ENCODE peak calls at places on chromosomes 11 and 22, in four cellular contexts. H is choroid plexus epithelial cell, S is endodermal cell, R is GM12878. B is an unnamed sample.

GRCh38 chr11:82631722-82632630 is 101.7 kb downstream of the FAM181B start:
- DNase-seq in H (no peak), S (no peak), R (peak), B (no peak)

GRCh38 chr11:57359396-57359795 is 21.2 kb downstream of the P2RX3 start:
- DNase-seq in H (no peak), S (no peak), R (no peak), B (no peak)

GRCh38 chr11:34358666-34359547 is 1.1 kb upstream of the ABTB2 start:
- DNase-seq in H (peak), S (peak), R (peak), B (peak)

GRCh38 chr11:114027396-114027795 is 32.1 kb upstream of the ZBTB16 start:
- DNase-seq in H (no peak), S (no peak), R (no peak), B (peak)

GRCh38 chr11:102135256-102135655 is 25.0 kb downstream of the YAP1 start:
- DNase-seq in H (no peak), S (no peak), R (no peak), B (no peak)

GRCh38 chr22:35552186-35552842 is 11.7 kb downstream of the RASD2 start:
- DNase-seq in H (peak), S (peak), R (no peak), B (no peak)

GRCh38 chr11:128757886-128758612 is 64.2 kb downstream of the FLI1 start:
- DNase-seq in H (no peak), S (no peak), R (peak), B (no peak)

GRCh38 chr11:43467958-43468357 is 109.2 kb downstream of the TTC17 start:
- DNase-seq in H (peak), S (no peak), R (no peak), B (no peak)

GRCh38 chr22:19723165-19723989 is at the start of gene GP1BB:
- DNase-seq in H (peak), S (peak), R (no peak), B (no peak)

GRCh38 chr22:20238567-20239062 is 29.5 kb downstream of the RTN4R start:
- DNase-seq in H (peak), S (peak), R (no peak), B (peak)

GRCh38 chr22:19118601-19118880 is 3.7 kb downstream of the DGCR2 start:
- DNase-seq in H (no peak), S (no peak), R (no peak), B (no peak)

GRCh38 chr11:126212089-126212660 is 593 bp downstream of the FAM118B start:
- DNase-seq in H (peak), S (no peak), R (no peak), B (peak)

GRCh38 chr11:88284306-88285057 is 53.1 kb downstream of the CTSC start:
- DNase-seq in H (peak), S (no peak), R (no peak), B (no peak)

GRCh38 chr11:95915051-95915450 is 8.9 kb downstream of the MTMR2 start:
- DNase-seq in H (peak), S (no peak), R (no peak), B (no peak)

GRCh38 chr11:75525433-75526191 is at the start of gene GDPD5:
- DNase-seq in H (peak), S (peak), R (no peak), B (peak)

GRCh38 chr11:45857834-45858492 is 10.7 kb downstream of the CRY2 start:
- DNase-seq in H (peak), S (no peak), R (no peak), B (peak)

GRCh38 chr11:84249344-84250135 is 963.4 kb upstream of the CCDC90B start:
- DNase-seq in H (peak), S (no peak), R (peak), B (no peak)

GRCh38 chr11:117796456-117797428 is at the start of gene DSCAML1:
- DNase-seq in H (no peak), S (peak), R (no peak), B (no peak)

GRCh38 chr11:75969626-75970308 is 154.8 kb downstream of the UVRAG start:
- DNase-seq in H (peak), S (no peak), R (no peak), B (peak)

GRCh38 chr22:42717197-42717967 is 3.3 kb downstream of the A4GALT start:
- DNase-seq in H (no peak), S (peak), R (no peak), B (peak)

GRCh38 chr11:116207349-116207748 is 565.4 kb downstream of the BUD13 start:
- DNase-seq in H (no peak), S (no peak), R (no peak), B (no peak)

GRCh38 chr11:17979770-17980371 is 33.0 kb downstream of the SERGEF start:
- DNase-seq in H (peak), S (peak), R (no peak), B (peak)

GRCh38 chr22:32823024-32823730 is 21.7 kb downstream of the TIMP3 start:
- DNase-seq in H (peak), S (peak), R (no peak), B (no peak)

GRCh38 chr11:98679673-98680072 is 341.1 kb upstream of the CNTN5 start:
- DNase-seq in H (no peak), S (no peak), R (no peak), B (no peak)

GRCh38 chr11:69166186-69167115 is 10.7 kb downstream of the SMIM38 start:
- DNase-seq in H (peak), S (peak), R (peak), B (peak)

GRCh38 chr22:24115247-24116207 is 65.8 kb upstream of the SUSD2 start:
- DNase-seq in H (no peak), S (no peak), R (no peak), B (no peak)

GRCh38 chr11:44510372-44510771 is 55.1 kb upstream of the CD82 start:
- DNase-seq in H (no peak), S (no peak), R (no peak), B (no peak)

GRCh38 chr11:1762537-1763302 is 1.0 kb downstream of the CTSD start:
- DNase-seq in H (peak), S (no peak), R (no peak), B (no peak)

GRCh38 chr22:27108425-27109114 is 451.2 kb downstream of the MIAT start:
- DNase-seq in H (peak), S (no peak), R (no peak), B (peak)

GRCh38 chr11:117198613-117199012 is 557 bp upstream of the TAGLN start:
- DNase-seq in H (no peak), S (no peak), R (no peak), B (no peak)

GRCh38 chr11:118410055-118410745 is 8.8 kb downstream of the ATP5MG start:
- DNase-seq in H (no peak), S (no peak), R (peak), B (no peak)

GRCh38 chr11:57899378-57899777 is 124.3 kb upstream of the OR9Q1 start:
- DNase-seq in H (no peak), S (no peak), R (no peak), B (no peak)

GRCh38 chr22:39984006-39984405 is 10.7 kb upstream of the FAM83F start:
- DNase-seq in H (peak), S (no peak), R (no peak), B (peak)

GRCh38 chr11:63914896-63915681 is 1.9 kb downstream of the RCOR2 start:
- DNase-seq in H (no peak), S (peak), R (no peak), B (no peak)
- H3K4me3 ChIP-seq in H (no peak), S (peak), R (no peak), B (no peak)

GRCh38 chr11:61577383-61578118 is 3.3 kb downstream of the SYT7 start:
- DNase-seq in H (no peak), S (peak), R (no peak), B (no peak)
- TF ChIP-seq CTCF in H (peak), S (peak), R (no peak), B (peak)

GRCh38 chr11:19076744-19077589 is 16.4 kb upstream of the MRGPRX2 start:
- DNase-seq in H (peak), S (peak), R (no peak), B (peak)

GRCh38 chr11:19073454-19074415 is 13.2 kb upstream of the MRGPRX2 start:
- DNase-seq in H (no peak), S (peak), R (no peak), B (no peak)

GRCh38 chr11:19072464-19072863 is 11.9 kb upstream of the MRGPRX2 start:
- DNase-seq in H (no peak), S (no peak), R (no peak), B (no peak)

GRCh38 chr11:19075636-19076035 is 15.1 kb upstream of the MRGPRX2 start:
- DNase-seq in H (no peak), S (no peak), R (no peak), B (no peak)

GRCh38 chr11:19071255-19071654 is 10.7 kb upstream of the MRGPRX2 start:
- DNase-seq in H (peak), S (peak), R (peak), B (peak)
- H3K4me3 ChIP-seq in H (peak), S (no peak), R (no peak), B (peak)

DNA sequence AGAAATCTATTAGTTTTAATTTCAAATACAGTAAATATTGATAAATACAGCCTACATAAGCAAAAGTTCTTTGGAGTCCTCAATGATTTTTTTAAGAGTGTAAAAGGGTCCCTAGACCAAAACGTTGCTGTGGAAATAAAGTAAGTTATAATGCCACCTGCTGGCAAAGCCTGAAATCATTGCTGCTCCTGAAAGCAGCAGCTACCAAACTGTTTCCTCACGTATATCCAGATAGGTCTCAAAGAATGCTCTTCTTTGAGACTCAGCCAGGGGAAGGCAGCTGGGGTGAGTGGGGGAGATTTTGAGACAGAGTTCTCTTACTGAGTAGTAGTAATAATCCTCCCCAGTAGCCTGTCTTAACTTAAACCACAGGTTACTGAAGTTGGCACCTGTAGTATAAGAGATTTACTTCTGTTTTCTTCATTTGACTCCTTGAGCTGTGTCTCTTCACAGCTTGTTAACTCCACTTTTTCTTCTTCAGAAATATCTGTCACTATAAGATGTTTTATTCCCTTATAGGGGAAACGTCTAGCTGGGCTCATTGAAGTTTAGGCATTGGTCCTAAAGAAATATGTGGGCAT is 78.1 kb downstream of the BTBD10 start:
- DNase-seq in H (peak), S (peak), R (peak), B (peak)
- TF ChIP-seq CTCF in H (peak), S (peak), R (peak), B (peak)

GRCh38 chr11:61797263-61797944 is 4.7 kb downstream of the FEN1 start:
- DNase-seq in H (peak), S (peak), R (peak), B (peak)
- H3K4me3 ChIP-seq in H (no peak), S (no peak), R (no peak), B (no peak)

DNA sequence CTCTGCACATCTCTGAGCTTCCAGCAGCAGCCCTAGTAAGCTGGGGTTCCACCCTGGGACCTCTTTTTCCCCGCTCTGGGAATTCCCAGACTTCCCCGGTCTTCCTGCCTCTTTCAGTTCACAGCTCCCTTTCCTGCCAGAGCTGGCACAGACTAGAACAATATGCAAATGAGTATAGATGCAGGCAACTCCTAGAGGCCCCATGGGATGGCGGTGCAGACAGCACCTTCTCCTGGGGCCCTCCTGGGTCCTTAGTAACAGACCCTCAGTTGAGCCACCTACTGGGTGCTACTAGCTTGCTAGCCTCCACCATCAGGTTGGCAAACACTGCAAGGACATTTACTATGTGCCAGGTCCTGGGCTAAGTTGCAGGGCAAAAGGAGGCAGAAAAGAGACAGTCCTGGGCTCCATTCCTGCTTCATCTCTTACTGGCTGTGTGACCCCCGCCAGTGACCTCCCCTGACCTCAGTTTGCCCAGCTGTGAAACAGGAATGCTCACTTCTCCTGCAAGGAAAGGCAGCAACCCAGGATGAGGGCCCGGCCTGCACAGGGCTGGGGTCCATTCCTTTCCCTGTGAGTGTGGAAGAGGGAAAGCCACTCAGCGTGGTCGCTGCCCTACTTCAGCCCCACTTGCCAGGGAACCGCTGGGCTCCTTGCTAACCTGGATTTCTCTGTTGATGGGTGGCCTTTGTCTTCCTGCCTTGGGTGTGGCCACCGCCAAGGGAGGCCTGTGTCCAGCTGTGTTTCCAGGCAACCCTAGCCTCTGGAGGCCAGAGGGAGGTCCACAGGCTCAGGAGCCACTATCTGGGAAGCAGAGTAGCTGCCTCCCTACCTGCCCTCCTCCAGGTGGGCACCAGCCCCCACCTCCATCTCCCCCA is 7.3 kb downstream of the RELT start:
- DNase-seq in H (no peak), S (no peak), R (no peak), B (no peak)
- TF ChIP-seq CTCF in H (no peak), S (no peak), R (peak), B (no peak)

B was measured in fibroblast of villous mesenchyme.